ENCODE peak calls at places on chromosomes 13 and 19, in five cellular contexts. L, V, X, R and Q are unnamed samples.

GRCh38 chr13:100208596-100208995 is 119.7 kb downstream of the PCCA start:
- DNase-seq in V (no peak), X (peak; percentile 37), R (no peak), L (no peak), Q (no peak)

GRCh38 chr19:12090807-12091206 is 26.3 kb downstream of the ZNF844 start:
- DNase-seq in R (peak; percentile 67), V (peak; percentile 56), L (peak; percentile 69), X (peak; percentile 48), Q (peak; percentile 30)

GRCh38 chr19:55447421-55448174 is 4.5 kb upstream of the SHISA7 start:
- DNase-seq in R (no peak), L (peak; percentile 20), V (no peak), X (peak; percentile 82), Q (no peak)

GRCh38 chr13:51551446-51551845 is 32.8 kb upstream of the WDFY2 start:
- DNase-seq in X (no peak), V (no peak), R (no peak), L (no peak), Q (no peak)

GRCh38 chr13:76980075-76980718 is 11.7 kb upstream of the CLN5 start:
- DNase-seq in R (peak; percentile 93), X (peak; percentile 60), V (peak; percentile 79), L (peak; percentile 50), Q (peak; percentile 87)

GRCh38 chr19:44202470-44202869 is 9.9 kb upstream of the ZNF227 start:
- DNase-seq in X (peak; percentile 39), R (no peak), V (no peak), L (peak; percentile 68), Q (no peak)

GRCh38 chr13:111371720-111372119 is 51.3 kb downstream of the TEX29 start:
- DNase-seq in L (no peak), X (no peak), R (no peak), V (no peak), Q (no peak)

GRCh38 chr13:31790992-31791391 is 51.7 kb downstream of the RXFP2 start:
- DNase-seq in R (no peak), L (no peak), X (no peak), V (no peak), Q (no peak)

GRCh38 chr19:35845215-35846037 is 6.9 kb downstream of the NPHS1 start:
- DNase-seq in L (no peak), X (peak; percentile 40), V (peak; percentile 27), R (no peak), Q (no peak)

GRCh38 chr19:44303976-44304568 is 753 bp downstream of the ZNF235 start:
- DNase-seq in R (no peak), V (no peak), X (no peak), L (no peak), Q (no peak)

DNA sequence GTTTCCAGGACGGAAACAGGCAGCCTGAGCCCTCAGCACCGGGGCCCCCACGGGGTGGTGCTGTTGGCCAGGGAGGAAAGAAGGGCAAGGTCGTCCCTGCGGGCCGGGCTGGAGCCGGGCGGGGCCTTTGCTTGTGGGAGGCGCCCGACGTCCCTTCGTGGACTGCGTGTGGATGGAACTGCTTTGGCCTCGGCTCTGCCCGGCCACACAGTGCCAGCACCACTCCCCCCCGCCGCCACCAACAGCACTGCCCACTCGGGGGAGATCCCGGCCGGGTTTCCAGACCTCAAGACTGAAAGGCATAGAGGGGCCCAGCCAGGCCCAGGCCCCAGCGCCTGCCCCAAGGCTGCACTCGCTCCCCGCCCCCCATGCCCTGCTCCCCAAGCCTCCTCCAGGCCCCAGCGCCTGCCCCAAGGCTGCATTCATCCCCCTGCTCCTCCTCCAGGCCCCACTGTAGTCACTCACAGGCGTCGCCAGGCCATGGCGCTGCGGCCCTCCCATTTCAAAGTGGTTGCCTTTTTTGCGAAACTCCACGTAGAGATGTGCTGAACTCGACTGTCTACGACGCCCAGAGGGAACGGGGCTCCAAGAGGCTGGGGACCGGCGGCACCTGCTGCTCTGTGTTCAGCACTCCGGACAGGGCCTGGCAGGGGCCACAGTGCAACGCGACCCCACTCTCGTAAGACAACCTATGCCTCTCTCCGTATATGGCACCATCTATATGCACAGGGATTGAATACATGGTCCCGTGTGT is 22.5 kb downstream of the C13orf46 start:
- DNase-seq in L (peak; percentile 75), R (peak; percentile 70), V (peak; percentile 89), X (peak; percentile 72), Q (no peak)
- TF ChIP-seq CTCF in L (peak; percentile 71), R (no peak), V (peak; percentile 86), X (peak; percentile 77), Q (peak; percentile 49)

DNA sequence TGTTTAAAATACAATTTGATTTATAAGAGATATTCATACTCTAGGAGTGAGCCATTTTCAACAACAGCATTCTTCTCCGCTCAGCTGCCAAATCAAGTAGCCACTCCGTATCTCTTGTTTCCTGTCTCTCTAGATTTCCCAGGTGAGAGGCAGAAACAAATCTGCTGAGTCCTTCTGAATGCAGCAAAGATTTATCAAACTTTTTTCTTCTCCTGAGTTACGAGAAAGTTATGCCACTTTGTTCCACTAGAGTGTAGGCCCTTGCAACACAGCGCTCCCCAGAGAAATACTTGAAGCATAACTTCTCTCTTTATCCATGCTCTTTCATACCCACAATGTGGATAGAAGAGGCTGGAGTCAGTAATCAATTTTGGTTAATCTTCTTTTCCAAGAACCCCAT is 1960.8 kb downstream of the OLFM4 start:
- DNase-seq in R (no peak), X (no peak), L (no peak), V (no peak), Q (no peak)
- TF ChIP-seq CTCF in R (no peak), X (no peak), L (no peak), V (no peak), Q (peak; percentile 15)

GRCh38 chr13:74678308-74678958 is 544.2 kb upstream of the KLF12 start:
- DNase-seq in R (no peak), L (no peak), X (no peak), V (no peak), Q (no peak)

GRCh38 chr13:74687452-74688180 is 553.4 kb upstream of the KLF12 start:
- DNase-seq in L (no peak), V (no peak), X (no peak), R (no peak), Q (no peak)

GRCh38 chr13:74681891-74682290 is 547.7 kb upstream of the KLF12 start:
- DNase-seq in L (no peak), X (no peak), V (no peak), R (no peak), Q (no peak)

GRCh38 chr13:74683411-74683810 is 549.2 kb upstream of the KLF12 start:
- DNase-seq in X (peak; percentile 59), L (no peak), V (no peak), R (no peak), Q (no peak)
- TF ChIP-seq CTCF in X (peak; percentile 38), L (no peak), V (no peak), R (no peak), Q (no peak)

DNA sequence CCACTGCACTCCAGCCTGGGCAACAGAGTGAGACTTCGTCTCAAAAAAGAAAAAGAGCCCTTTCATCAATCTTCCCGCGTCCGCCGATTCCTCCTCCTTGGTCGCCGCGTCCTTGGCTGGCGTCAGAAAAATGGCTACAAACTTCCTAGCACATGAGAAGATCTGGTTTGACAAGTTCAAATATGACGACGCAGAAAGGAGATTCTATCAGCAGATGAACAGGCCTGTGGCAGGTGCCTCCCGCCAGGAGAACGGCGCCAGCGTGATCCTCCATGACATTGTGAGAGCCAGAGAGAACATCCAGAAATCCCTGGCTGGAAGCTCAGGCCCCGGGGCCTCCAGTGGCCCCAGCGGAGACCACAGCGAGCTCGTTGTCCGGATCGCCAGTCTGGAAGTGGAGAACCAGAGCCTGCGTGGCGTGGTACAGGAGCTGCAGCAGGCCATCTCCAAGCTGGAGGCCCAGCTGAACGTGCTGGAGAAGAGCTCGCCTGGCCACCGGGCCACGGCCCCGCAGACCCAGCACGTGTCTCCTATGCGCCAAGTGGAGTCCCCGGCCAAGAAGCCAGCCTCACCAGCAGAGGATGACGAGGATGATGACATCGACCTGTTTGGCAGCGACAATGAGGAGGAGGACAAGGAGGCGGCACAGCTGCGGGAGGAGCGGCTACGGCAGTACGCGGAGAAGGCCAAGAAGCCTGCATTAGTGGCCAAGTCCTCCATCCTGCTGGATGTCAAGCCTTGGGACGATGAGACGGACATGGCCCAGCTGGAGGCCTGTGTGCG is 2.1 kb upstream of the MISP3 start:
- DNase-seq in X (no peak), R (no peak), V (no peak), L (no peak), Q (no peak)
- TF ChIP-seq CTCF in X (no peak), R (no peak), V (no peak), L (no peak), Q (no peak)

GRCh38 chr13:63167699-63168337 is 1752.2 kb upstream of the PCDH20 start:
- DNase-seq in R (no peak), X (no peak), L (peak; percentile 21), V (no peak), Q (no peak)
- TF ChIP-seq CTCF in R (no peak), X (no peak), L (no peak), V (no peak), Q (no peak)

GRCh38 chr19:4829001-4829712 is 2.4 kb downstream of the TICAM1 start:
- DNase-seq in X (no peak), R (no peak), L (no peak), V (no peak), Q (no peak)
- TF ChIP-seq CTCF in X (no peak), R (no peak), L (no peak), V (no peak), Q (no peak)

DNA sequence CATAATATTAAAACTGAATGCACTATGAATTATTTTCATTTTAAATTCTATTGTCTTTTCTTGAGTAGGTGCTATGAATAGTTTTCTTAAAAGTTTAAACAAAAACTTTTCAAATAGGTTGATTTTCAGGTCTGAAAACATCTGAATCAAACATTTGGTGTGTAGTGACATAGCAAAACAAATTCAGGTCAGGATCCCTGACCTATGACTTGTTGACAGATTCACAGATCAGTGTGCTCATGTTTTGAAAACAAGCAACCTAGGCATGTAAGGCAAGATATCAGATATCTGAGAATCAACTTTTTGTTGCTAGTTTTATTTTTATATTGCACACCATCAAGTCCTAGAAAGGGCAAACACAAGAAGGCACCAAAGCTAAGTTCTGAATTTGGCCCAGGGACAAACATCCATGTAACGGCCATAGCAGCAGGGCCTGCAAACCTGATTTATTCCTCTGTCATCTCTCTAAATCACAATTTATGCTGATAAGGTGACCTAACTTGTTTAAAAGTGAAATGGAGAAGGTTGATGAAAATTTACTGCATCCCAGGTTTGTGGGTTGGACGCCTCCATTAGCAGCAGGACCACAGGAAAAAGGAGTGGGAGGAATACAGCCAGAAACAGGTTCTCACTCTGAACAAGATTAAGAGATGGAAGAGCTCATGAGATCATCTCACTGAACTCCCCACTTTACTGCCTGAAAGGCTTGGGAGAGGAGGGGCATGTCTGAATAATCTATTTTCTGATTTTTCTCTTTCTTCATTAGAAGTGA is 337.7 kb downstream of the KCNRG start:
- DNase-seq in R (no peak), L (no peak), X (no peak), V (no peak), Q (no peak)
- TF ChIP-seq CTCF in R (no peak), L (no peak), X (no peak), V (no peak), Q (no peak)

GRCh38 chr19:39672473-39672872 is 16.8 kb downstream of the LGALS16 start:
- DNase-seq in X (no peak), R (no peak), L (no peak), V (no peak), Q (no peak)

GRCh38 chr19:39676004-39676403 is 20.3 kb downstream of the LGALS16 start:
- DNase-seq in R (no peak), L (no peak), V (no peak), X (peak; percentile 11), Q (no peak)

GRCh38 chr19:39670998-39671397 is 15.3 kb downstream of the LGALS16 start:
- DNase-seq in V (no peak), R (no peak), L (no peak), X (no peak), Q (no peak)

GRCh38 chr19:39671739-39672363 is 16.1 kb downstream of the LGALS16 start:
- DNase-seq in R (peak; percentile 59), V (no peak), X (peak; percentile 62), L (peak; percentile 48), Q (no peak)
- TF ChIP-seq CTCF in R (peak; percentile 66), V (peak; percentile 71), X (peak; percentile 62), L (peak; percentile 42), Q (peak; percentile 75)